ENCODE peak calls at places on chromosomes 11 and 22, in four cellular contexts. Q is fibroblast of mammary gland, D is colonic mucosa, L is AG09309. K is an unnamed sample.

GRCh38 chr11:102332611-102332994 is 14.4 kb upstream of the BIRC2 start:
- DNase-seq in Q (peak), D (no peak), L (no peak), K (no peak)

GRCh38 chr11:33701302-33701701 is 676 bp upstream of the C11orf91 start:
- DNase-seq in D (no peak), Q (peak), L (no peak), K (peak)

GRCh38 chr22:44892243-44892642 is 117.6 kb downstream of the PHF21B start:
- DNase-seq in L (no peak), D (no peak), Q (no peak), K (no peak)

GRCh38 chr11:110366234-110366633 is 63.5 kb upstream of the FDX1 start:
- DNase-seq in Q (no peak), L (no peak), D (no peak), K (peak)

GRCh38 chr22:29940526-29940925 is 57.6 kb downstream of the MTMR3 start:
- DNase-seq in L (no peak), D (no peak), Q (no peak), K (no peak)

GRCh38 chr11:87421422-87421821 is 383.7 kb downstream of the TMEM135 start:
- DNase-seq in D (peak), Q (peak), L (peak), K (peak)

GRCh38 chr11:67379061-67380058 is 6.0 kb upstream of the CLCF1 start:
- DNase-seq in L (no peak), D (no peak), Q (peak), K (peak)

GRCh38 chr11:121801796-121802195 is 314.2 kb downstream of the BLID start:
- DNase-seq in L (no peak), D (no peak), Q (no peak), K (no peak)

GRCh38 chr22:32040324-32040904 is 2.6 kb upstream of the SLC5A1 start:
- DNase-seq in D (no peak), Q (no peak), L (no peak), K (no peak)

GRCh38 chr11:73783483-73784020 is 4.1 kb upstream of the MRPL48 start:
- DNase-seq in Q (no peak), L (no peak), D (no peak), K (no peak)

GRCh38 chr22:38180841-38181452 is 683 bp downstream of the PLA2G6 start:
- DNase-seq in D (peak), L (no peak), Q (no peak), K (peak)

GRCh38 chr22:21938906-21939305 is 13.7 kb downstream of the PPM1F start:
- DNase-seq in D (no peak), L (no peak), Q (no peak), K (no peak)

GRCh38 chr11:64809781-64810241 is 540 bp downstream of the MEN1 start:
- DNase-seq in D (peak), L (no peak), Q (no peak), K (peak)

GRCh38 chr11:13358871-13359270 is 81.3 kb downstream of the BMAL1 start:
- DNase-seq in Q (peak), L (no peak), D (no peak), K (no peak)

GRCh38 chr11:13352711-13353110 is 75.1 kb downstream of the BMAL1 start:
- DNase-seq in L (no peak), Q (no peak), D (no peak), K (no peak)

GRCh38 chr11:13357232-13357631 is 79.6 kb downstream of the BMAL1 start:
- DNase-seq in D (no peak), Q (no peak), L (no peak), K (no peak)

GRCh38 chr11:13355191-13355590 is 77.6 kb downstream of the BMAL1 start:
- DNase-seq in D (no peak), Q (no peak), L (no peak), K (no peak)

GRCh38 chr11:13354335-13354734 is 76.7 kb downstream of the BMAL1 start:
- DNase-seq in D (no peak), Q (peak), L (no peak), K (peak)
- TF ChIP-seq CTCF in D (peak), Q (peak), L (peak), K (peak)

GRCh38 chr11:2992234-2992999 is at the start of gene NAP1L4:
- DNase-seq in L (peak), D (peak), Q (peak), K (peak)

GRCh38 chr11:2989551-2989950 is 2.6 kb downstream of the NAP1L4 start:
- DNase-seq in Q (no peak), L (no peak), D (no peak), K (no peak)

GRCh38 chr11:2990617-2991476 is 1.3 kb downstream of the NAP1L4 start:
- DNase-seq in Q (no peak), D (peak), L (no peak), K (peak)

GRCh38 chr11:2993000-2993330 is 836 bp upstream of the NAP1L4 start:
- DNase-seq in D (no peak), Q (no peak), L (no peak), K (no peak)

DNA sequence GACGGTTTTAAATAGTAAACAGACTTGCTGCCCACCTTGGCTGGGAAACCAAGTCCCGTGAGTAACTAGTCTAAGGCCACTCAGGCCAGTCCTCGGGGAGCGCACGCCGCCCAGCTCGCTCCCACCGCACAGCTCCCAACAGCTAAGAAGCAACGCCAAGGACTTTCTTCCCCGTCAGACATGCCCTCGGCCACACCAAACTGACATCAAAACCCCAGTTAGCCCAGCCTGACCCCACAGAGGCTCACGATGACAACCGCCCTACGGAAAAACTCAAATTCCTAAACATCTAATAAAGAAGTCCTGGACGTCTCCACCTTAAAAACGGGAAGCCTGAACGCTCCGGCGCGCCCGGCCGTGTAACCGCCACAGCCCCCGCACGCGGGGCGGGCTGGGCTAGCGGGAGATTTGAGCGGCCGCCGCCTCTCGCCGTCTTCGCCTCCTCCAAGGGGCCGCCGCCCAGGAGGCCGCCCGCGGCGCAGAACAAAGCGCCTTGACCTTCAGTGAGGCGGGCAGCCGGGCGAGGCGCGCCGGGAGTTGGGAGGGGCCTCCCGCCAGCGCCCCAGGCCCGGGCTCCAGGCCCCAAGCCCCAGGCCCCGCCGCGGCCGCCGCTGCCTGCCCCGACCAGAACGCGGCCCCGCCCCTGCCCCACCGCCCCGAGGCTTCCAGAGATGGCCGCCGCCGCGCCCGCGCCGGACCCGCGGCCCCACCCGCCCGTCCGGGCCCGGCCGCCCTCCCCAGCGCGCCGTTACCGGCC is 474 bp downstream of the NAP1L4 start:
- DNase-seq in D (peak), L (no peak), Q (peak), K (peak)
- H3K4me3 ChIP-seq in D (peak), L (peak), Q (peak), K (peak)

GRCh38 chr11:75388386-75389275 is 10.7 kb upstream of the RPS3 start:
- DNase-seq in D (peak), L (peak), Q (peak), K (peak)
- TF ChIP-seq CTCF in D (peak), L (peak), Q (peak), K (peak)

GRCh38 chr22:35915477-35916013 is 113.1 kb downstream of the RBFOX2 start:
- DNase-seq in L (no peak), D (no peak), Q (peak), K (peak)

GRCh38 chr22:35918466-35918865 is 110.2 kb downstream of the RBFOX2 start:
- DNase-seq in D (no peak), L (no peak), Q (peak), K (no peak)

GRCh38 chr22:35919002-35919542 is 109.6 kb downstream of the RBFOX2 start:
- DNase-seq in D (no peak), Q (no peak), L (no peak), K (no peak)

GRCh38 chr22:35914665-35915476 is 113.8 kb downstream of the RBFOX2 start:
- DNase-seq in L (peak), Q (peak), D (peak), K (peak)

GRCh38 chr22:35917651-35918050 is 111.0 kb downstream of the RBFOX2 start:
- DNase-seq in D (no peak), L (no peak), Q (no peak), K (peak)
- H3K4me3 ChIP-seq in D (no peak), L (no peak), Q (no peak), K (no peak)

GRCh38 chr11:43823851-43824250 is 56.8 kb upstream of the ALKBH3 start:
- DNase-seq in L (no peak), Q (no peak), D (no peak), K (no peak)

GRCh38 chr11:43830928-43831440 is 49.6 kb upstream of the ALKBH3 start:
- DNase-seq in D (no peak), L (peak), Q (peak), K (peak)

GRCh38 chr11:43819926-43820325 is 60.7 kb upstream of the ALKBH3 start:
- DNase-seq in L (no peak), Q (no peak), D (no peak), K (peak)

GRCh38 chr11:43823316-43823715 is 57.3 kb upstream of the ALKBH3 start:
- DNase-seq in D (no peak), Q (no peak), L (no peak), K (no peak)

DNA sequence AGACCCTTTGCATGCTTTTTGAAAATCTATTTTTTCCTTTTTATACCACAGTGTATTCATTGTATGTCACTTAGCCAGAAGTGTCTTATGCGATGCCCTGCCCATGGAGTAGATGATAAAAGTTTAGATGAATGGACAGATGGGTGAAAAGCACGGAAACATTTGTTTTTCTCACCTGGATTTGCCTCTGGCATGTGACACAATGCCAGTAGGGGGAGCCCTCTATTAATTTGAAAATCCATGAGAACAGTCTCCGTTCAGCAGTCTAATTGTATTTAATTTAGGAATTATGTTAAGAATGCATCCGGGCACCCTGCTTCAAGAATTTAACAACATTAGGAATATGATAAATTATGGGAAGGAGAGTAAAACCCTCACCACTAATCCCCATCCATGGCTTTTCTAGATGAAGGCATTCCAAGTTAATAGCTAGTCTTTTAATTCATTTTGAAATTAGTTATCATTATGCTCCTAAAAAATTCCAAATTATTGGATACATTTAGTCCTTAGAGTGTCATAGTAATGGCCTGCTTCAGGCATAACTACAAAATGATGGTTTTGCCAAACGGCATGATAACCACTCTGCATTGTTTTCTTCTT is 55.3 kb upstream of the ALKBH3 start:
- DNase-seq in L (no peak), Q (peak), D (peak), K (peak)
- TF ChIP-seq CTCF in L (peak), Q (peak), D (peak), K (peak)

DNA sequence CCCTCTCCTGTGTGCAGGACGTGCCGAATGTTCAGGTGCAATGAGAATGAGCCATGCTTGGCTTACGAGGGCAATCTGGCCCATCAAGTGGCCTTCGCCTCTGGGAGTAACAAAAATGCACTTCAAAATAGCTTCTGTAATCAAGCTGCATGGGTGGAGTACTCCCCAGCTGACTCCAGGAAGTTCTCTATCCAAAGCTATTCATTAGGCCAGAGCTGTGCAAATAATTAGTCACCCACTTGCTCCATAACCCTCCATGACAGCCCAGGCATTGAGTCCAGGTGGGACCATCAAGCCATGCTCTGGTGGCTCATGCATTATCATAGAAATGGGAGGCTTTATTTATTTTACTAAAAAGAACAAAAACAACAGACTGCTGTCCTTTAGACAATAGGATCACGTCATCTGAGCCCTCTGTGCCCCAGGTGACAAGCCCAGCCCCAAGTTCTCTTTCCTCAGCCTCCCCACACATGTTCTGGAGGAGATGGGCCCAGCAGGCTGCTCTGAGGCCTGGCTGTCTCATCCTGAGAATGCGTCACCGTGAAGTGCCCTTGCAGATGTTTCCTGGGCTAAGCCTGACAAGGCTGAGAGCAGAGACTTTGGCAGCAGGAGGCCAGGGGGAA is 244.7 kb downstream of the ETS1 start:
- DNase-seq in Q (peak), D (peak), L (peak), K (peak)
- H3K4me3 ChIP-seq in Q (no peak), D (no peak), L (no peak), K (no peak)

K was measured in epithelial cell of esophagus.